ENCODE peak calls at places on chromosomes 12 and 14, in six cellular contexts. D is MM.1S, M is mammary epithelial cell, R is right atrium auricular region, K is tibial artery, E is K562. I is an unnamed sample.

GRCh38 chr12:112401054-112401453 is 8.4 kb downstream of the RPL6 start:
- DNase-seq in D (no peak), M (no peak), R (no peak), K (no peak), E (no peak), I (no peak)

GRCh38 chr12:71005166-71005565 is 84.6 kb upstream of the PTPRR start:
- DNase-seq in D (no peak), M (no peak), R (no peak), K (no peak), E (no peak), I (no peak)

GRCh38 chr14:39219075-39219499 is 14.6 kb upstream of the MIA2 start:
- DNase-seq in D (peak), M (no peak), R (no peak), K (no peak), E (no peak), I (no peak)

GRCh38 chr14:68797180-68797670 is 4.4 kb upstream of the ZFP36L1 start:
- DNase-seq in D (no peak), M (no peak), R (peak), K (no peak), E (peak), I (no peak)

GRCh38 chr12:123102381-123102780 is 48.5 kb downstream of the PITPNM2 start:
- DNase-seq in D (no peak), M (no peak), R (no peak), K (no peak), E (no peak), I (no peak)

GRCh38 chr14:83638725-83639124 is 1891.2 kb upstream of the FLRT2 start:
- DNase-seq in D (no peak), M (no peak), R (no peak), K (no peak), E (no peak), I (no peak)

GRCh38 chr12:117809509-117809908 is 159.3 kb downstream of the KSR2 start:
- DNase-seq in D (no peak), M (no peak), R (no peak), K (no peak), E (no peak), I (no peak)

GRCh38 chr12:86697916-86698315 is 441.7 kb upstream of the MGAT4C start:
- DNase-seq in D (no peak), M (no peak), R (no peak), K (no peak), E (no peak), I (no peak)

GRCh38 chr14:20679907-20680306 is 4.5 kb upstream of the RNASE4 start:
- DNase-seq in D (peak), M (no peak), R (no peak), K (no peak), E (peak), I (no peak)

GRCh38 chr14:63510538-63510937 is 32.6 kb downstream of the PPP2R5E start:
- DNase-seq in D (no peak), M (no peak), R (no peak), K (no peak), E (no peak), I (no peak)

GRCh38 chr12:52605542-52605941 is 4.3 kb upstream of the KRT72 start:
- DNase-seq in D (no peak), M (no peak), R (no peak), K (no peak), E (no peak), I (peak)

GRCh38 chr12:91326043-91327027 is 143.7 kb upstream of the DCN start:
- DNase-seq in D (peak), M (peak), R (peak), K (peak), E (peak), I (no peak)

GRCh38 chr12:102388469-102388868 is 91.9 kb downstream of the IGF1 start:
- DNase-seq in D (no peak), M (no peak), R (no peak), K (no peak), E (no peak), I (no peak)

GRCh38 chr12:124565071-124565491 is 2.3 kb downstream of the NCOR2 start:
- DNase-seq in D (no peak), M (no peak), R (no peak), K (no peak), E (no peak), I (no peak)

GRCh38 chr14:50095895-50096294 is 20.5 kb downstream of the VCPKMT start:
- DNase-seq in D (no peak), M (no peak), R (no peak), K (no peak), E (no peak), I (no peak)

GRCh38 chr14:77058082-77058481 is 29.6 kb upstream of the IRF2BPL start:
- DNase-seq in D (no peak), M (no peak), R (no peak), K (no peak), E (no peak), I (no peak)

GRCh38 chr12:54126696-54127537 is 61.9 kb downstream of the SMUG1 start:
- DNase-seq in D (no peak), M (peak), R (peak), K (peak), E (peak), I (no peak)

GRCh38 chr12:30622509-30622908 is 73.2 kb downstream of the IPO8 start:
- DNase-seq in D (no peak), M (peak), R (no peak), K (no peak), E (no peak), I (no peak)

GRCh38 chr14:76480426-76480825 is 104.5 kb downstream of the ESRRB start:
- DNase-seq in D (no peak), M (peak), R (no peak), K (no peak), E (no peak), I (no peak)

GRCh38 chr14:98819867-98820206 is 452.2 kb downstream of the BCL11B start:
- DNase-seq in D (no peak), M (no peak), R (no peak), K (no peak), E (no peak), I (no peak)

GRCh38 chr14:36300337-36300736 is 20.1 kb downstream of the MBIP start:
- DNase-seq in D (no peak), M (no peak), R (no peak), K (no peak), E (no peak), I (no peak)

GRCh38 chr14:68688872-68689371 is 103.9 kb downstream of the ZFP36L1 start:
- DNase-seq in D (no peak), M (no peak), R (no peak), K (no peak), E (no peak), I (no peak)

GRCh38 chr12:81866081-81866480 is 106.9 kb upstream of the PPFIA2 start:
- DNase-seq in D (no peak), M (peak), R (no peak), K (no peak), E (no peak), I (no peak)

GRCh38 chr12:69094606-69095216 is 144.7 kb upstream of the CPSF6 start:
- DNase-seq in D (no peak), M (no peak), R (no peak), K (no peak), E (no peak), I (no peak)

GRCh38 chr12:107590369-107591094 is 95.1 kb upstream of the PWP1 start:
- DNase-seq in D (no peak), M (no peak), R (no peak), K (no peak), E (no peak), I (no peak)

GRCh38 chr14:55109846-55110245 is 19.2 kb upstream of the LGALS3 start:
- DNase-seq in D (no peak), M (no peak), R (no peak), K (no peak), E (no peak), I (no peak)

GRCh38 chr12:20214286-20214685 is 154.1 kb upstream of the PDE3A start:
- DNase-seq in D (no peak), M (no peak), R (no peak), K (no peak), E (no peak), I (no peak)

GRCh38 chr14:99513946-99514551 is 32.8 kb downstream of the CCNK start:
- DNase-seq in D (no peak), M (no peak), R (no peak), K (no peak), E (no peak), I (peak)

GRCh38 chr14:29222671-29223268 is 456.2 kb downstream of the FOXG1 start:
- DNase-seq in D (peak), M (no peak), R (no peak), K (no peak), E (no peak), I (no peak)

GRCh38 chr12:49804821-49805220 is 23.4 kb downstream of the NCKAP5L start:
- DNase-seq in D (no peak), M (no peak), R (no peak), K (no peak), E (no peak), I (no peak)

GRCh38 chr12:56448860-56449621 is at the start of gene TIMELESS:
- DNase-seq in D (peak), M (peak), R (peak), K (peak), E (peak), I (peak)
- TF ChIP-seq CTCF in D (no peak), M (peak), R (no peak), K (no peak), E (no peak), I (no peak)

GRCh38 chr12:2004113-2004929 is at the start of gene DCP1B:
- DNase-seq in D (peak), M (peak), R (peak), K (peak), E (peak), I (peak)
- TF ChIP-seq CTCF in D (no peak), M (no peak), R (no peak), K (peak), E (no peak), I (no peak)

DNA sequence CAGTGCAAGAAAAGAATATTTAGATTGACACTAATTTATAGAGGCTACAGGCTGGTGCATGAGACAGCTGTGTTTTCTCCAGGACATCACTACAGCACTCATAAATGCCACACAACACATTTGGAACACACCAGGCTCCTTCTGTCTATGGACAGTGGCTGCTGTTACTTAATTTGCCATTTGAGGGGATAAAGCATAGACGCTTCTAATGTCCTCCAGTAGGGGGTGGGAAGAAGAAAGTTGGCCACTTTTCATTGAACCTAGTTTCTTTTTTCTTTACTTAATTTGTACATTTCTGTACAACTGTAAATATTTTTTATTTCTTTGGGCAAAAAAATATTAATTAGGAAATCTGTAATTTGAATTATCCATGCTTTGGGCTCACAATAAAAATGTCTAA is 12.4 kb upstream of the RTN1 start:
- DNase-seq in D (no peak), M (no peak), R (no peak), K (no peak), E (peak), I (no peak)
- TF ChIP-seq CTCF in D (peak), M (no peak), R (no peak), K (no peak), E (peak), I (peak)

GRCh38 chr14:73796881-73797539 is 54.6 kb upstream of the PTGR2 start:
- DNase-seq in D (no peak), M (no peak), R (no peak), K (no peak), E (no peak), I (no peak)

GRCh38 chr14:73792476-73792875 is 59.2 kb upstream of the PTGR2 start:
- DNase-seq in D (no peak), M (no peak), R (no peak), K (no peak), E (no peak), I (no peak)

GRCh38 chr14:73797540-73797925 is 54.1 kb upstream of the PTGR2 start:
- DNase-seq in D (no peak), M (no peak), R (no peak), K (no peak), E (no peak), I (no peak)

GRCh38 chr14:73795466-73795865 is 56.2 kb upstream of the PTGR2 start:
- DNase-seq in D (no peak), M (no peak), R (no peak), K (no peak), E (no peak), I (no peak)

GRCh38 chr14:73795974-73796373 is 55.7 kb upstream of the PTGR2 start:
- DNase-seq in D (no peak), M (peak), R (no peak), K (no peak), E (no peak), I (no peak)
- TF ChIP-seq CTCF in D (no peak), M (no peak), R (no peak), K (no peak), E (no peak), I (no peak)